ENCODE peak calls at places on chromosomes 12 and 14, in eight cellular contexts. M, E, F, G, U, V, R and L are unnamed samples.

GRCh38 chr12:123062682-123063426 is 82.4 kb downstream of the ARL6IP4 start:
- DNase-seq in M (no peak), G (peak; percentile 31), R (no peak), U (peak; percentile 18), F (no peak), V (no peak), E (no peak), L (peak; percentile 81)

GRCh38 chr14:93303659-93304058 is 29.2 kb downstream of the BTBD7 start:
- DNase-seq in G (no peak), F (no peak), U (no peak), E (no peak), V (no peak), R (no peak), M (no peak), L (no peak)

GRCh38 chr12:82964446-82964845 is 277.7 kb downstream of the TMTC2 start:
- DNase-seq in M (no peak), G (no peak), R (no peak), F (no peak), V (no peak), U (no peak), E (no peak), L (no peak)

GRCh38 chr14:88166616-88167015 is 156.5 kb downstream of the KCNK10 start:
- DNase-seq in M (no peak), F (no peak), V (no peak), E (no peak), R (no peak), G (no peak), U (no peak), L (no peak)

GRCh38 chr14:75044322-75044721 is 6.9 kb downstream of the MLH3 start:
- DNase-seq in U (no peak), E (no peak), R (no peak), V (no peak), F (no peak), G (peak; percentile 69), M (no peak), L (no peak)

GRCh38 chr12:117486840-117487659 is 125.6 kb upstream of the NOS1 start:
- DNase-seq in G (peak; percentile 94), E (no peak), U (peak; percentile 80), M (peak; percentile 78), R (no peak), F (no peak), V (no peak), L (peak; percentile 22)

GRCh38 chr12:121668750-121669524 is 517 bp downstream of the MORN3 start:
- DNase-seq in U (no peak), M (no peak), E (peak; percentile 33), R (peak; percentile 84), V (no peak), G (peak; percentile 24), F (peak; percentile 92), L (no peak)

GRCh38 chr14:57085801-57086200 is 182.9 kb downstream of the EXOC5 start:
- DNase-seq in E (no peak), R (peak; percentile 9), V (no peak), M (no peak), G (no peak), F (no peak), U (no peak), L (no peak)

GRCh38 chr12:115680967-115681366 is 596.5 kb downstream of the MED13L start:
- DNase-seq in E (no peak), M (no peak), R (no peak), F (no peak), V (no peak), G (no peak), U (no peak), L (no peak)

GRCh38 chr14:88551936-88552565 is 2.8 kb downstream of the PTPN21 start:
- DNase-seq in M (no peak), E (no peak), U (no peak), R (peak; percentile 57), V (no peak), G (peak; percentile 41), F (peak; percentile 57), L (no peak)

GRCh38 chr12:124457287-124458219 is 109.9 kb downstream of the NCOR2 start:
- DNase-seq in R (no peak), G (no peak), F (no peak), V (no peak), E (peak; percentile 73), U (no peak), M (no peak), L (no peak)

GRCh38 chr12:13839937-13840336 is 141.5 kb downstream of the GRIN2B start:
- DNase-seq in M (no peak), V (no peak), R (no peak), F (no peak), G (no peak), E (no peak), U (no peak), L (no peak)

GRCh38 chr14:56487761-56488160 is 91.8 kb upstream of the TMEM260 start:
- DNase-seq in R (no peak), F (no peak), M (no peak), V (no peak), G (no peak), U (no peak), E (no peak), L (no peak)

GRCh38 chr12:105677672-105678071 is 347.2 kb downstream of the C12orf75 start:
- DNase-seq in F (no peak), E (no peak), G (no peak), V (no peak), U (no peak), R (no peak), M (no peak), L (no peak)

GRCh38 chr12:122192441-122192840 is 9.5 kb downstream of the LRRC43 start:
- DNase-seq in R (no peak), E (no peak), V (no peak), U (no peak), M (no peak), F (no peak), G (no peak), L (no peak)

GRCh38 chr14:99038401-99038800 is 233.6 kb downstream of the BCL11B start:
- DNase-seq in V (no peak), F (no peak), E (no peak), R (no peak), G (no peak), U (no peak), M (no peak), L (no peak)

GRCh38 chr14:65242732-65243134 is 140.4 kb upstream of the MAX start:
- DNase-seq in E (no peak), R (no peak), F (no peak), U (no peak), M (no peak), V (no peak), G (peak; percentile 68), L (no peak)
- TF ChIP-seq POLR2AphosphoS5 in E (no peak), R (no peak), F (no peak), U (no peak), M (no peak), V (no peak), G (peak; percentile 44), L (no peak)

DNA sequence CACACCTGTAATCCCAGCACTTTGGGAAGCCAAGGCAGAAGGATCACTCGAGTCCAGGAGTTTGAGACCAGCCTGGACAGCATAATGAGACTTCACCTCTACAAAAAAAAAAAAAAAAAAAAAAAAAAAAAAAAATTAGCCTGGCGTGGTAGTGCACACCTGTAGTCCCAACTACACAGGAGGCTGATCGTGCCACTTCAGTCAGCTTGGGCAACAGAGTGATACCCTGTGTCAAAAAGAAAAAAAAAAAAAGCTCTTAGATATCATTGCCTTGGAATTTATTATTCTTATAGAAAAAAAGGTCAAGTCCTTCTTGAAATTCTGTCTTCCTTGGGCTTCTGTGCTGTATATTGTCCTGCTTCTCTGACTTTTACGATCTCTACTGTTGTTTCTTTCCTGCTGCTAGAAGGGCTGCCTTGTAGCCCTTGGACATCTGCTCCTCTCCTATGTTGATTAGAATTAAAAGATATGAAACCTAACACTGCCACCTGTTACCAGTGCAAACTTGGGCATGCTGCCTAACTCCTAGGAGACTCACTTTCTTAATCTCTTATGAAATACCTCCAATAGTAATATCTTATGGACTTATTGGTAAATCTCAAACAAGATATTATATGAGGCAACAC is 5.7 kb downstream of the TMEM19 start:
- DNase-seq in R (no peak), M (no peak), F (no peak), V (no peak), G (no peak), E (peak; percentile 37), U (no peak), L (no peak)
- H3K27ac ChIP-seq in R (no peak overlapping the region), M (no peak overlapping the region), F (no peak overlapping the region), V (no peak overlapping the region), G (no peak overlapping the region), E (peak overlapping the region; percentile 98), U (no peak overlapping the region), L (no peak overlapping the region)

GRCh38 chr14:61471297-61471980 is 150.1 kb downstream of the PRKCH start:
- DNase-seq in V (no peak), F (no peak), U (no peak), R (peak; percentile 42), G (no peak), M (no peak), E (no peak), L (no peak)

GRCh38 chr14:61470954-61471279 is 149.5 kb downstream of the PRKCH start:
- DNase-seq in E (no peak), G (no peak), V (no peak), R (no peak), M (no peak), U (no peak), F (no peak), L (no peak)

GRCh38 chr14:61469771-61470170 is 148.4 kb downstream of the PRKCH start:
- DNase-seq in M (no peak), F (no peak), R (no peak), G (peak; percentile 13), E (no peak), V (no peak), U (no peak), L (no peak)

GRCh38 chr14:61472025-61472672 is 150.8 kb downstream of the PRKCH start:
- DNase-seq in E (no peak), V (no peak), G (peak; percentile 96), F (no peak), U (no peak), M (no peak), R (peak; percentile 75), L (no peak)

GRCh38 chr14:61470261-61470953 is 149.0 kb downstream of the PRKCH start:
- DNase-seq in M (no peak), U (no peak), V (no peak), E (no peak), G (peak; percentile 82), R (peak; percentile 41), F (peak; percentile 77), L (no peak)
- TF ChIP-seq POLR2AphosphoS5 in M (no peak), U (no peak), V (no peak), E (no peak), G (peak; percentile 12), R (peak; percentile 68), F (no peak), L (no peak)

GRCh38 chr12:6996040-6996441 is 22.2 kb downstream of the LPCAT3 start:
- DNase-seq in G (no peak), U (peak; percentile 23), V (no peak), R (no peak), M (no peak), F (no peak), E (no peak), L (no peak)
- H3K27ac ChIP-seq in G (no peak overlapping the region), U (peak overlapping the region; percentile 26), V (no peak overlapping the region), R (no peak overlapping the region), M (no peak overlapping the region), F (no peak overlapping the region), E (no peak overlapping the region), L (no peak overlapping the region)